ENCODE peak calls at places on chromosomes 5 and 9, in four cellular contexts. O is suprapubic skin, F is HepG2, J is endothelial cell of umbilical vein. T is an unnamed sample.

GRCh38 chr5:150595466-150596031 is 44.9 kb upstream of the SYNPO start:
- DNase-seq in O (no peak), F (no peak), J (peak; percentile 95), T (no peak)

GRCh38 chr9:92730897-92731296 is 33.7 kb downstream of the BICD2 start:
- DNase-seq in O (no peak), F (no peak), J (no peak), T (no peak)

GRCh38 chr9:127516835-127517607 is 65.7 kb downstream of the LRSAM1 start:
- DNase-seq in O (no peak), F (no peak), J (no peak), T (no peak)

GRCh38 chr9:112620353-112620752 is 97.6 kb downstream of the INIP start:
- DNase-seq in O (no peak), F (no peak), J (no peak), T (no peak)

GRCh38 chr5:144710620-144711019 is 539.9 kb downstream of the KCTD16 start:
- DNase-seq in O (no peak), F (no peak), J (no peak), T (no peak)

GRCh38 chr5:146851133-146851532 is 27.4 kb downstream of the PPP2R2B start:
- DNase-seq in O (no peak), F (no peak), J (no peak), T (no peak)

GRCh38 chr9:108776920-108777650 is 78.7 kb downstream of the ACTL7B start:
- DNase-seq in O (no peak), F (peak; percentile 81), J (no peak), T (no peak)

GRCh38 chr5:111254613-111255012 is 30.4 kb downstream of the CAMK4 start:
- DNase-seq in O (no peak), F (no peak), J (no peak), T (no peak)

GRCh38 chr5:13580058-13580457 is 364.4 kb downstream of the DNAH5 start:
- DNase-seq in O (no peak), F (no peak), J (no peak), T (no peak)

GRCh38 chr5:180645609-180646204 is 3.7 kb downstream of the FLT4 start:
- DNase-seq in O (no peak), F (no peak), J (no peak), T (no peak)

GRCh38 chr9:137087409-137087925 is 682 bp downstream of the MAN1B1 start:
- DNase-seq in O (peak; percentile 72), F (no peak), J (no peak), T (no peak)

GRCh38 chr9:137088121-137088520 is 1.3 kb downstream of the MAN1B1 start:
- DNase-seq in O (no peak), F (no peak), J (no peak), T (no peak)

GRCh38 chr9:137085918-137086530 is 761 bp upstream of the MAN1B1 start:
- DNase-seq in O (peak; percentile 86), F (no peak), J (peak; percentile 37), T (no peak)

GRCh38 chr9:137084526-137084925 is 2.3 kb upstream of the MAN1B1 start:
- DNase-seq in O (no peak), F (no peak), J (no peak), T (no peak)

GRCh38 chr9:137086531-137087408 is at the start of gene MAN1B1:
- DNase-seq in O (peak; percentile 98), F (peak; percentile 97), J (peak; percentile 100), T (peak; percentile 99)
- TF ChIP-seq POLR2A in O (peak; percentile 37), F (peak; percentile 65), J (peak; percentile 89), T (peak; percentile 75)

GRCh38 chr5:178326054-178326715 is 93.6 kb upstream of the PHYKPL start:
- DNase-seq in O (no peak), F (no peak), J (no peak), T (no peak)
- TF ChIP-seq POLR2AphosphoS5 in O (no peak), F (no peak), J (no peak), T (no peak)

GRCh38 chr5:154367101-154367500 is 78.7 kb upstream of the SAP30L start:
- DNase-seq in O (no peak), F (no peak), J (peak; percentile 33), T (peak; percentile 11)
- TF ChIP-seq POLR2A in O (no peak), F (no peak), J (no peak), T (no peak)

DNA sequence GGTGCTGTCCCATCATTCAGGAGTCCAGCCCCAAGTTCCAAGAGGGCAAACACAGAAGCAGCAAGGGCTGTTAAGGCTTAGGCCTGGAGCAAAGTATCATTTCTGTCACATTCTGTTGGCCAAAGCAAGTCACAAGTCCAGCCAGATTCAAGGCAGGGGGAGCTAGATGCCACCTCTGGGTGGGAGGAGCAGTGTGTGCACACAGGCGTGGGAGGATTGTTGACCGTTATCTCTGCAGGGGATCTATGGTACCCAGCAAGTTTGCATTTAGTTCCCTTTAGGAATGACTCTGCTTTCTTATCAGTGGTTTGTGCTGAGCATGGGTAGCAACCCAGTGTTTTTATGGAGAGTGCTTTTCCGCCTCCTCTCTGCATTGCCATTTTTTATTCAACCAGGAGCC is 278.9 kb downstream of the NR3C1 start:
- DNase-seq in O (no peak), F (peak; percentile 20), J (no peak), T (no peak)
- TF ChIP-seq POLR2AphosphoS5 in O (no peak), F (no peak), J (no peak), T (no peak)

GRCh38 chr5:173615884-173616576 is 420 bp downstream of the BOD1 start:
- DNase-seq in O (peak; percentile 78), F (peak; percentile 76), J (peak; percentile 81), T (peak; percentile 49)
- TF ChIP-seq POLR2A in O (no peak), F (peak; percentile 41), J (peak; percentile 15), T (no peak)

GRCh38 chr9:120966005-120966369 is 39.4 kb upstream of the TRAF1 start:
- DNase-seq in O (no peak), F (no peak), J (no peak), T (no peak)
- TF ChIP-seq POLR2AphosphoS5 in O (no peak), F (no peak), J (no peak), T (no peak)

DNA sequence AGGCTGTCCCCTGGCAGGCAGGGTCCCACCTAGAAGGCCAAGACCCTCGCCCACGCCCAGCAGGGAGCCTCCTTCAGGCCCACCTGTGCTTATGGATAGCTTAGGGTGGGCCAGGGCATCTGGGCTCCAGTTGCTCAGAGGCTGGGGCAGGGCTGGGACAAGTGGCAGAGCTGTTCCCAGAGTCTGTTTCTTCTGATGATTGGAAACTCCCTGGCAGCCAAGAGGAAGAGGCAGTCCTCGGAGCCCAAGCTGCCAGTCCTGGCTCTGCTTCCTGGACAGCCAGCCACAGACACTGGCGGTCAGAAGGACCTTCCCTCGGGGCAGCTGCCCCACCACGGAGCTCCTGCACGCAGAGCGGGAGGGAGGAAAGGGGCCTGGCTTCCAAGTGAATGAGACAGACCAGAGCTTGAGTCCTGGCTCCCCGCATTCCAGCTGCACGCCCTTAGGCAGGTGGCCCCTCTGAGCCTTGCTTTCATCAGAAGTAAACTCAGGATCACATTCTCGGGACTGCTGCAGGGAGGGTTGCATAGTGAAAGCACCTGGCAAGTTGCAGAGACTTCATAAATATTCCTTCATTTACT is 38.0 kb upstream of the GABRP start:
- DNase-seq in O (no peak), F (no peak), J (peak; percentile 46), T (no peak)
- TF ChIP-seq POLR2A in O (no peak), F (no peak), J (no peak), T (no peak)

GRCh38 chr9:133149130-133150015 is 14.3 kb downstream of the GBGT1 start:
- DNase-seq in O (peak; percentile 95), F (peak; percentile 82), J (peak; percentile 92), T (peak; percentile 97)
- TF ChIP-seq POLR2AphosphoS5 in O (no peak), F (peak; percentile 46), J (peak; percentile 69), T (peak; percentile 14)